ENCODE peak calls at places on chromosomes 2 and 18, in four cellular contexts. Z is GM12878, A is HepG2, F is K562. M is an unnamed sample.

GRCh38 chr2:129936334-129936934 is 43.0 kb upstream of the RAB6C start:
- DNase-seq in A (peak), Z (no peak), F (peak), M (no peak)

GRCh38 chr2:43021791-43022500 is 204.5 kb downstream of the ZFP36L2 start:
- DNase-seq in F (peak), Z (no peak), A (peak), M (no peak)

GRCh38 chr2:46158661-46159060 is 138.5 kb upstream of the EPAS1 start:
- DNase-seq in Z (no peak), A (no peak), F (no peak), M (no peak)

GRCh38 chr2:172305066-172305465 is 122.3 kb upstream of the ITGA6 start:
- DNase-seq in A (no peak), F (no peak), Z (no peak), M (no peak)

GRCh38 chr2:217837001-217837491 is 165.7 kb downstream of the TNS1 start:
- DNase-seq in F (peak), A (peak), Z (no peak), M (no peak)

GRCh38 chr2:148132400-148132799 is 111.5 kb downstream of the MBD5 start:
- DNase-seq in Z (no peak), F (no peak), A (no peak), M (no peak)

GRCh38 chr18:22465859-22466602 is 48.3 kb upstream of the CTAGE1 start:
- DNase-seq in Z (no peak), A (peak), F (peak), M (peak)

GRCh38 chr18:43271593-43272432 is 5.5 kb downstream of the SYT4 start:
- DNase-seq in F (peak), A (peak), Z (no peak), M (peak)

GRCh38 chr18:42640160-42640559 is 475.3 kb downstream of the RIT2 start:
- DNase-seq in A (no peak), Z (no peak), F (no peak), M (no peak)

GRCh38 chr18:64799378-64799777 is 650.5 kb upstream of the LINC00305 start:
- DNase-seq in F (no peak), Z (no peak), A (no peak), M (no peak)

GRCh38 chr2:98372121-98372520 is 25.9 kb downstream of the CNGA3 start:
- DNase-seq in F (no peak), A (no peak), Z (no peak), M (no peak)

GRCh38 chr2:48312126-48312525 is 217.8 kb upstream of the STON1 start:
- DNase-seq in F (no peak), A (peak), Z (no peak), M (no peak)

GRCh38 chr2:114550895-114551793 is 108.7 kb downstream of the DPP10 start:
- DNase-seq in A (peak), Z (no peak), F (no peak), M (no peak)

GRCh38 chr18:31648966-31649429 is 35.4 kb downstream of the B4GALT6 start:
- DNase-seq in A (peak), F (no peak), Z (peak), M (peak)

GRCh38 chr2:62184499-62185045 is 11.3 kb upstream of the B3GNT2 start:
- DNase-seq in Z (no peak), A (no peak), F (no peak), M (peak)

GRCh38 chr2:42216712-42217111 is 47.6 kb downstream of the EML4 start:
- DNase-seq in A (no peak), Z (no peak), F (no peak), M (no peak)

GRCh38 chr2:55649211-55649610 is 31.8 kb upstream of the PPP4R3B start:
- DNase-seq in F (no peak), A (no peak), Z (no peak), M (peak)
- H3K9ac ChIP-seq in F (no peak), A (no peak), Z (no peak), M (no peak)

DNA sequence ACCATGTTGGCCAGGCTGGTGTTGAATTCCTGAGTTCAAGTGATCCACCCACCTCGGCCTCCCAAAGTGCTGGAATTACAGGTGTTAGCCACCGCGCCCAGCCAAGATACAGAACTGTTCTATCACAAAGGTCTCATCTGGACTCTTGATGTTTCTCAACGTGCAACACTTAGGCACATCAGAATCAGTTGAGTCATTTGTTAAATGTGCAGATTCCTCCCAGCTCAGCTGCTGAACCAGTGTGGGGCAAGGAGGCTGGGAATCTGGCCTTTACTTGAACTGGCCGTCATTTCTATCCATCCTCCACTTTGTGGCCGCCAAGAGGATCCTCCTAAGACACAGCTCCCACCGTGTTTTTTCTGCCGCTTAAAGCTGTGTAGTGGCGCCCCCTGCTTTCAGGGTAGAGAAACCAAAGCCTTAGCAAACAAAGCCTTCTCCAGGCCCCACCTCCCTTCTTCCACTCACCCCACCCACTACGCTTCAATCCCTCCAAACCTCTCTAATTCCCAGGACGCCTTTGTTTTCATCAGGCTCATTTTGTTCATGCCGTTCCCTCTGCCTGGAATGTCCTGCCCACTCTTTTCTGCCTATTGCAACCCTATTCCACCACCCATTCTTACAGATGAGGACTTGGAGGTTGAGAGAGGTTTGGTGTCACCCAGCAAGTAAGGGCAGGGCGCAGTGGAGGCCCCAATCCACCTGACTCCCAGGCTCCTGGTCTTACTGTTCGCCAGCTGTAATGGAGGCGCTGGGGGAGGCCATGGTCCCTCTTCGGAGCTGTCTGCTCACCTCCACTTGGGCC is 776 bp upstream of the SPEG start:
- DNase-seq in A (peak), Z (no peak), F (peak), M (no peak)
- TF ChIP-seq POLR2AphosphoS5 in A (no peak), Z (no peak), F (no peak), M (no peak)

GRCh38 chr2:128472789-128473174 is 154.1 kb upstream of the HS6ST1 start:
- DNase-seq in A (no peak), F (no peak), Z (no peak), M (no peak)
- H3K9ac ChIP-seq in A (no peak), F (no peak), Z (no peak), M (no peak)

GRCh38 chr2:23291274-23291673 is 93.7 kb upstream of the KLHL29 start:
- DNase-seq in F (no peak), A (no peak), Z (no peak), M (no peak)
- TF ChIP-seq POLR2AphosphoS5 in F (no peak), A (no peak), Z (no peak), M (no peak)

GRCh38 chr2:216633616-216634316 is 546 bp downstream of the IGFBP2 start:
- DNase-seq in Z (no peak), A (no peak), F (no peak), M (peak)

GRCh38 chr2:216632952-216633615 is at the start of gene IGFBP2:
- DNase-seq in A (no peak), F (no peak), Z (no peak), M (peak)

GRCh38 chr2:216635701-216636541 is 2.7 kb downstream of the IGFBP2 start:
- DNase-seq in F (no peak), A (no peak), Z (no peak), M (no peak)

GRCh38 chr2:216635171-216635570 is 2.0 kb downstream of the IGFBP2 start:
- DNase-seq in A (no peak), F (no peak), Z (no peak), M (peak)

GRCh38 chr2:216634317-216635148 is 1.3 kb downstream of the IGFBP2 start:
- DNase-seq in F (no peak), Z (no peak), A (no peak), M (peak)
- H3K9ac ChIP-seq in F (no peak), Z (no peak), A (no peak), M (peak)

GRCh38 chr18:58353581-58353980 is 275.3 kb downstream of the ALPK2 start:
- DNase-seq in F (no peak), Z (no peak), A (no peak), M (no peak)
- TF ChIP-seq POLR2AphosphoS5 in F (no peak), Z (no peak), A (no peak), M (no peak)

DNA sequence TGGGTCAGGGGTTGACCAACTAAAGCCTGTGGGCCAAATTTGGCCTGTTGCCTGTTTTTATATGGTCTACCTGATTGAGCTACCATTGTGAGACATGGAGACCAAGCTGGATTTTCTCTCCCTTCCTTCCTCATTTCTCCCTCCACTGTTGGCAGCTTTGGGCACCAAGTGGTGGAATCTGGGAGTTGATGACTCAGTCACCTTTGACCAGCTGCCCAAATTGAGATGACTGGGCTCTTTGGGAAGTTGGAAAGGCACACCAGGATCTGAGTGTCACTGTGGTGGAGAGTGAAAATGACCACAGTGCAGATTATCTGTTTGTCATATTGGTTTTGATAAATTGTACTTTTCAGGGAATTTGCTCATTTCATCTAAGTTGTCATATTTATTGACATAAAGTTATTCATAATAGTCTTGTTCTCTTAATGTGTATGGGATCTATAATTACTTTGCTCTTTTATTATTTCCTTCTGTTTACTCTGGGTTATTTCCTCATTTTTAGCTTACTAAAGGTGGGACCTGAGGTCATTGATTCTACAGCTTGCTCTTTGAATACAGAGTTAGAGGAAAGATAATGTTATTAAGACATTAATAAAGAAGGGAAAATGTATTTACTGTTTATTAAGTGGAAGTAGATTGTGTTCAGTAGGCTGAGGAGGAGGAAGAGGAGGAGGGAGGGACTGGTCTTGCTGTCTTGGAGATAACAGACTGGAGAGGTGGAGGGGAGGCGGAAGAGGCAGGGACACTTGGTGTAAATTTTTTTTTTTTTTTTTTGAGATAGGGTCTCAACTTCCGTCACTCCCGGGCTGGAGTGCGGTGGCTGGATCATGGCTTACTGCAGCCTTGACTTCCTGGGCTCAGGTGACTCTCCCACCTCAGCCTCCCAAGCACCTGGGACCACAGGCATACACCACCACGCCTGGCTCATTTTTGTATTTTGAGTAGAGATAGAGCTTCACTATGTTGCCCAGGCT is 31.8 kb downstream of the AGFG1 start:
- DNase-seq in Z (no peak), A (peak), F (peak), M (peak)
- H3K9ac ChIP-seq in Z (no peak), A (no peak), F (peak), M (no peak)

GRCh38 chr18:3753116-3753515 is 303.1 kb downstream of the TGIF1 start:
- DNase-seq in A (no peak), F (no peak), Z (no peak), M (no peak)

GRCh38 chr18:3748081-3748480 is 298.1 kb downstream of the TGIF1 start:
- DNase-seq in F (no peak), Z (no peak), A (no peak), M (no peak)

GRCh38 chr18:3742541-3742940 is 292.6 kb downstream of the TGIF1 start:
- DNase-seq in A (no peak), Z (no peak), F (no peak), M (no peak)

DNA sequence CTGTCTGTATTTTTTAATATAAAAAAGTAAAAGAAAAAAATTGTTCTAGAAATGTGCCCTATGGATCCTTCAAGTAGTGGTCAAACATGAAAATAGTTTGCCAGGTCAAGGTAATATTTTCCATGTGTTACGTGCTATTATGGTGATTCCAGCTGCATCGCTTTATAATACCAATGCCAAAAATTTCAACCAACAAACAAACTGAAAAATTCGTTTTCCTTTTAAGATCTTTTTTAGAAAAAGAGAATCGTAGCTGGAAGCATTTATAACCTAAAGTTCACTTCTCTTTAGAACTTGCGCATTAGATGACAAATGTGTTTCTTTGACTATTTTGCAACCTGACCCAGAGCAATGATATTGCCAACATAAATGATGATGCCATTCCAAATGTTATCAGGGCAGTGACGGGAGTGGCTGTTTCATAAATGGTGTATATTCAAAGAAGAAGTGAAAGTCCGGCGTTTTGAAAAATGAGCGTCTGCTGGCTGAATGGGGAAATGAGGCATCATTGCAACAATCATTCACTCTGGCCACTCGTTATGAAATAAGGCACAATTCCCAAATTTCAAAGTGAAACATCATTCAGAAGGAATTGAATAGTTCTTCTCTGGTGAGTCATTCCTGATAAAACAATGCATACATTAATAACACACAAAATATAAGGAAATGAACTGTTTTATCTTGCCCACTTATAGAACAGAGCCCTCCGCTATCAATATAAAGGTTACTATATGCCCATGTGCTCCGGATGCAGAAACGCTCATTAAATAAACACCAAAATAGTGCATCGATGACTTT is 297.4 kb downstream of the TGIF1 start:
- DNase-seq in F (no peak), A (no peak), Z (no peak), M (peak)
- TF ChIP-seq POLR2AphosphoS5 in F (no peak), A (no peak), Z (no peak), M (peak)